ENCODE peak calls at places on chromosomes 6 and 20, in seven cellular contexts. One of them, this sample, is unnamed.
A peak's percentile ranks its signal among the peaks of the same experiment; 100 is the strongest.

GRCh38 chr6:29941006-29941405 is 1.3 kb upstream of the HLA-A start:
- DNase-seq in HAP-1: no peak
- DNase-seq in Panc1: no peak
- DNase-seq in GM23338: no peak
- DNase-seq in heart left ventricle: no peak
- DNase-seq in right cardiac atrium: no peak
- DNase-seq in hepatocyte: no peak
- DNase-seq in this sample: no peak

GRCh38 chr6:106446287-106446885 is 85.9 kb downstream of the CRYBG1 start:
- DNase-seq in GM23338: peak; percentile 29
- DNase-seq in HAP-1: peak; percentile 21
- DNase-seq in heart left ventricle: no peak
- DNase-seq in right cardiac atrium: no peak
- DNase-seq in Panc1: no peak
- DNase-seq in hepatocyte: no peak
- DNase-seq in this sample: no peak

GRCh38 chr6:30156262-30156599 is 4.8 kb downstream of the TRIM10 start:
- DNase-seq in hepatocyte: peak; percentile 65
- DNase-seq in HAP-1: no peak
- DNase-seq in GM23338: no peak
- DNase-seq in Panc1: no peak
- DNase-seq in heart left ventricle: peak; percentile 49
- DNase-seq in right cardiac atrium: peak; percentile 71
- DNase-seq in this sample: no peak

GRCh38 chr20:62837790-62838458 is 21.1 kb downstream of the COL9A3 start:
- DNase-seq in hepatocyte: peak; percentile 58
- DNase-seq in GM23338: no peak
- DNase-seq in right cardiac atrium: peak; percentile 46
- DNase-seq in Panc1: no peak
- DNase-seq in heart left ventricle: no peak
- DNase-seq in HAP-1: no peak
- DNase-seq in this sample: peak; percentile 14

GRCh38 chr20:61611401-61611800 is 359.3 kb downstream of the CDH4 start:
- DNase-seq in GM23338: no peak
- DNase-seq in heart left ventricle: no peak
- DNase-seq in right cardiac atrium: no peak
- DNase-seq in hepatocyte: no peak
- DNase-seq in HAP-1: no peak
- DNase-seq in Panc1: no peak
- DNase-seq in this sample: no peak

GRCh38 chr6:19691465-19692167 is 145.6 kb upstream of the ID4 start:
- DNase-seq in HAP-1: peak; percentile 92
- DNase-seq in hepatocyte: peak; percentile 26
- DNase-seq in Panc1: no peak
- DNase-seq in GM23338: peak; percentile 88
- DNase-seq in heart left ventricle: no peak
- DNase-seq in right cardiac atrium: peak; percentile 35
- DNase-seq in this sample: no peak

GRCh38 chr6:138434915-138435314 is 30.9 kb downstream of the HEBP2 start:
- DNase-seq in HAP-1: no peak
- DNase-seq in right cardiac atrium: no peak
- DNase-seq in heart left ventricle: no peak
- DNase-seq in hepatocyte: no peak
- DNase-seq in Panc1: no peak
- DNase-seq in GM23338: no peak
- DNase-seq in this sample: no peak

GRCh38 chr6:33636655-33637054 is 15.5 kb downstream of the ITPR3 start:
- DNase-seq in Panc1: no peak
- DNase-seq in heart left ventricle: no peak
- DNase-seq in hepatocyte: no peak
- DNase-seq in HAP-1: no peak
- DNase-seq in GM23338: no peak
- DNase-seq in right cardiac atrium: no peak
- DNase-seq in this sample: no peak

GRCh38 chr6:64477311-64477850 is 841.8 kb downstream of the PHF3 start:
- DNase-seq in heart left ventricle: no peak
- DNase-seq in HAP-1: no peak
- DNase-seq in GM23338: no peak
- DNase-seq in hepatocyte: no peak
- DNase-seq in Panc1: no peak
- DNase-seq in right cardiac atrium: no peak
- DNase-seq in this sample: no peak

GRCh38 chr6:3831741-3832530 is 17.2 kb upstream of the FAM50B start:
- DNase-seq in heart left ventricle: no peak
- DNase-seq in hepatocyte: no peak
- DNase-seq in right cardiac atrium: no peak
- DNase-seq in GM23338: no peak
- DNase-seq in HAP-1: no peak
- DNase-seq in Panc1: no peak
- DNase-seq in this sample: no peak

DNA sequence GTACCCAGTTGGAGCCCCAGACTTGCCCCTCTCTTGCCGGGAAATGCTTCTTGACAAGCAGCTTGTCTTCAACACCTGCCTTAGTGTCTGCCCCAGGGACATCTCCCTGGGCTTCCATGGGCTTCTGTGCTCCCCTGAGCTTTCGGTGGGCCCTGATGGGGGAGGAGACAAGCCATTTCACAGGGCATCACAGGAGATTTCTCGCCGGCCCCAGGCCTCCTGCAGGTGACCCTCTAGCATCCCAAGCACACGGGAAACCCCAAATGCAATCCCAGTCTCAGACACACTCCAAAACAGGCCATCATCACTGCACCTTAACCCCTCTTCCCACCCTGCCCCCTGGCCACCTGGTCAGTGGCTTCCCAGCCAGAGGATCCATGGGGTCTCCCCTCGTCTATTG is 74.5 kb downstream of the JPH2 start:
- DNase-seq in Panc1: no peak
- DNase-seq in GM23338: no peak
- DNase-seq in right cardiac atrium: no peak
- DNase-seq in HAP-1: no peak
- DNase-seq in hepatocyte: no peak
- DNase-seq in heart left ventricle: no peak
- DNase-seq in this sample: no peak
- H3K27me3 ChIP-seq in Panc1: peaks cover 2% of the 10 kb centered on the region
- H3K27me3 ChIP-seq in GM23338: no peaks in the 10 kb centered on the region
- H3K27me3 ChIP-seq in right cardiac atrium: no peaks in the 10 kb centered on the region
- H3K27me3 ChIP-seq in HAP-1: peaks cover 4% of the 10 kb centered on the region
- H3K27me3 ChIP-seq in hepatocyte: no peaks in the 10 kb centered on the region
- H3K27me3 ChIP-seq in heart left ventricle: no peaks in the 10 kb centered on the region
- H3K27me3 ChIP-seq in this sample: peaks cover 9% of the 10 kb centered on the region

GRCh38 chr20:58787211-58788067 is 63.3 kb downstream of the GNAS-AS1 start:
- DNase-seq in right cardiac atrium: no peak
- DNase-seq in GM23338: no peak
- DNase-seq in Panc1: no peak
- DNase-seq in HAP-1: no peak
- DNase-seq in heart left ventricle: no peak
- DNase-seq in hepatocyte: no peak
- DNase-seq in this sample: no peak
- H3K27me3 ChIP-seq in right cardiac atrium: no peaks in the 10 kb centered on the region
- H3K27me3 ChIP-seq in GM23338: no peaks in the 10 kb centered on the region
- H3K27me3 ChIP-seq in Panc1: peaks cover 12% of the 10 kb centered on the region
- H3K27me3 ChIP-seq in HAP-1: peaks cover 11% of the 10 kb centered on the region
- H3K27me3 ChIP-seq in heart left ventricle: peaks cover 64% of the 10 kb centered on the region
- H3K27me3 ChIP-seq in hepatocyte: no peaks in the 10 kb centered on the region
- H3K27me3 ChIP-seq in this sample: peaks cover 6% of the 10 kb centered on the region

DNA sequence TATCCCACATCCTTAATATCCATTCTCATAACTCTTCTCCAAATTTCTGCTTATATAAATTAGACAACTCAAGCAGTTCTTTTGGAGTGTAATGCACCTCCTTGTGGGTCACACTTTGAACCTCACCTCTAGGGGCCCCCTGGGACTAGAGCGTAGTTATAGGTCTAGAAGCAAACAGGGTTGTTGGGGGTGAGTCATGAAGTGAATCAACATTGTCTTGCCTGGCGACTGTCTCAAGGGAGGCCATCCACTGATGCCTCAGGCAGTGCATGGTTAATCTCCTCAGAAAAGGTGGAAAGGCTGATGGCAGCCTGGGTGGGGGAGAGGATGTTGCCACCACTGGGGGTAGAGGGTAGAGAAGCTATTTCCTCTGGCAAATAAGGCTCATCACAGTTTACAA is 129.1 kb downstream of the TNFRSF21 start:
- DNase-seq in HAP-1: no peak
- DNase-seq in Panc1: no peak
- DNase-seq in heart left ventricle: no peak
- DNase-seq in right cardiac atrium: no peak
- DNase-seq in hepatocyte: peak; percentile 52
- DNase-seq in GM23338: no peak
- DNase-seq in this sample: no peak
- H3K27me3 ChIP-seq in HAP-1: no peaks in the 10 kb centered on the region
- H3K27me3 ChIP-seq in Panc1: no peaks in the 10 kb centered on the region
- H3K27me3 ChIP-seq in heart left ventricle: no peaks in the 10 kb centered on the region
- H3K27me3 ChIP-seq in right cardiac atrium: no peaks in the 10 kb centered on the region
- H3K27me3 ChIP-seq in hepatocyte: no peaks in the 10 kb centered on the region
- H3K27me3 ChIP-seq in GM23338: no peaks in the 10 kb centered on the region
- H3K27me3 ChIP-seq in this sample: no peaks in the 10 kb centered on the region

GRCh38 chr6:45052325-45052724 is 275.8 kb upstream of the RUNX2 start:
- DNase-seq in hepatocyte: no peak
- DNase-seq in heart left ventricle: no peak
- DNase-seq in HAP-1: no peak
- DNase-seq in GM23338: no peak
- DNase-seq in Panc1: no peak
- DNase-seq in right cardiac atrium: no peak
- DNase-seq in this sample: no peak
- H3K27me3 ChIP-seq in hepatocyte: no peaks in the 10 kb centered on the region
- H3K27me3 ChIP-seq in heart left ventricle: no peaks in the 10 kb centered on the region
- H3K27me3 ChIP-seq in HAP-1: no peaks in the 10 kb centered on the region
- H3K27me3 ChIP-seq in GM23338: no peaks in the 10 kb centered on the region
- H3K27me3 ChIP-seq in Panc1: no peaks in the 10 kb centered on the region
- H3K27me3 ChIP-seq in right cardiac atrium: no peaks in the 10 kb centered on the region
- H3K27me3 ChIP-seq in this sample: no peaks in the 10 kb centered on the region

This sample was measured in adrenal gland.